ENCODE peak calls at places on chromosomes 11 and 22, in five cellular contexts. L, G, O, I and Z are unnamed samples.

GRCh38 chr11:12287374-12288211 is 89.8 kb upstream of the PARVA start:
- DNase-seq in L (no peak), G (no peak), O (no peak), I (peak), Z (peak)

GRCh38 chr11:40118780-40119179 is 1340.7 kb downstream of the LRRC4C start:
- DNase-seq in L (no peak), G (no peak), O (no peak), I (no peak), Z (no peak)

GRCh38 chr11:1280116-1281035 is 29.1 kb downstream of the TOLLIP start:
- DNase-seq in L (no peak), G (no peak), O (no peak), I (no peak), Z (no peak)

GRCh38 chr11:1858154-1858553 is 5.3 kb downstream of the LSP1 start:
- DNase-seq in L (no peak), G (no peak), O (no peak), I (no peak), Z (no peak)

GRCh38 chr11:17978553-17979287 is 34.1 kb downstream of the SERGEF start:
- DNase-seq in L (peak), G (peak), O (peak), I (peak), Z (peak)

GRCh38 chr11:13294178-13294577 is 16.6 kb downstream of the BMAL1 start:
- DNase-seq in L (no peak), G (no peak), O (no peak), I (no peak), Z (no peak)

GRCh38 chr11:64690235-64690634 is 32.8 kb downstream of the NRXN2 start:
- DNase-seq in L (no peak), G (no peak), O (no peak), I (no peak), Z (peak)

GRCh38 chr11:7246179-7246578 is 5.5 kb upstream of the SYT9 start:
- DNase-seq in L (no peak), G (no peak), O (no peak), I (no peak), Z (no peak)

GRCh38 chr11:45400594-45400993 is 114.5 kb upstream of the SYT13 start:
- DNase-seq in L (no peak), G (no peak), O (no peak), I (no peak), Z (no peak)

GRCh38 chr22:47322854-47323253 is 560.4 kb downstream of the TBC1D22A start:
- DNase-seq in L (no peak), G (peak), O (no peak), I (no peak), Z (no peak)

GRCh38 chr11:9815486-9816136 is 151.7 kb downstream of the SWAP70 start:
- DNase-seq in L (no peak), G (no peak), O (no peak), I (no peak), Z (no peak)

GRCh38 chr11:77147668-77148321 is 19.7 kb downstream of the MYO7A start:
- DNase-seq in L (peak), G (peak), O (peak), I (peak), Z (no peak)

GRCh38 chr22:46596819-46597218 is 23.4 kb upstream of the GRAMD4 start:
- DNase-seq in L (no peak), G (peak), O (no peak), I (no peak), Z (no peak)

GRCh38 chr11:108825381-108825780 is 160.5 kb downstream of the DDX10 start:
- DNase-seq in L (no peak), G (no peak), O (no peak), I (no peak), Z (no peak)

GRCh38 chr11:33531743-33532181 is 168.9 kb downstream of the C11orf91 start:
- DNase-seq in L (no peak), G (no peak), O (no peak), I (no peak), Z (no peak)

GRCh38 chr11:123137496-123138270 is 57.4 kb downstream of the CLMP start:
- DNase-seq in L (no peak), G (no peak), O (no peak), I (no peak), Z (peak)

GRCh38 chr11:79397252-79397651 is 43.6 kb downstream of the TENM4 start:
- DNase-seq in L (no peak), G (no peak), O (no peak), I (no peak), Z (no peak)

GRCh38 chr11:119741369-119742262 is 12.6 kb upstream of the NECTIN1 start:
- DNase-seq in L (peak), G (no peak), O (peak), I (no peak), Z (peak)

GRCh38 chr11:85682330-85683305 is 3.4 kb downstream of the CCDC89 start:
- DNase-seq in L (peak), G (peak), O (peak), I (no peak), Z (peak)

GRCh38 chr11:102306817-102307814 is 10.2 kb upstream of the BIRC3 start:
- DNase-seq in L (no peak), G (no peak), O (no peak), I (peak), Z (no peak)

GRCh38 chr11:117870176-117870952 is 6.1 kb downstream of the FXYD6 start:
- DNase-seq in L (no peak), G (peak), O (no peak), I (peak), Z (peak)

GRCh38 chr11:72751293-72752087 is 718 bp downstream of the ARAP1 start:
- DNase-seq in L (no peak), G (peak), O (no peak), I (no peak), Z (no peak)

GRCh38 chr11:129637473-129637872 is 178.2 kb upstream of the TMEM45B start:
- DNase-seq in L (no peak), G (no peak), O (no peak), I (peak), Z (no peak)

GRCh38 chr11:67312187-67313021 is 9.1 kb downstream of the SSH3 start:
- DNase-seq in L (peak), G (no peak), O (peak), I (peak), Z (peak)

GRCh38 chr11:81869337-81870065 is 864.2 kb downstream of the FAM181B start:
- DNase-seq in L (no peak), G (no peak), O (peak), I (peak), Z (no peak)

GRCh38 chr11:130916238-130916855 is at the start of gene SNX19:
- DNase-seq in L (peak), G (peak), O (peak), I (peak), Z (peak)

GRCh38 chr11:87260811-87261210 is 223.1 kb downstream of the TMEM135 start:
- DNase-seq in L (no peak), G (no peak), O (no peak), I (no peak), Z (no peak)

GRCh38 chr22:44046485-44047141 is 22.5 kb downstream of the PARVB start:
- DNase-seq in L (peak), G (no peak), O (no peak), I (no peak), Z (peak)

GRCh38 chr11:115626414-115626813 is 122.2 kb upstream of the CADM1 start:
- DNase-seq in L (no peak), G (no peak), O (no peak), I (no peak), Z (no peak)

GRCh38 chr11:79336740-79337517 is 103.9 kb downstream of the TENM4 start:
- DNase-seq in L (no peak), G (no peak), O (no peak), I (no peak), Z (no peak)